ENCODE peak calls at places on chromosome 1, in eight cellular contexts. E is NCI-H1694 treated with DMSO at 0.1 percent for 48 hours; L is cardiac muscle cell; Z is stimulated activated naive B cell treated with anti-CD40 and anti-IgM and Interleukin-4, amounts not matched to agents 10 μg/mL and 1 μg/mL and 100 μg/mL, for 72 hours; T is amniotic stem cell; P is LoVo; B is GM20000; F is mucosa of descending colon. N is an unnamed sample.

GRCh38 chr1:211885746-211886522 is 55.4 kb upstream of the LPGAT1 start:
- DNase-seq in E (no peak), Z (no peak), F (no peak), P (no peak), B (no peak), T (no peak), L (no peak), N (no peak)

GRCh38 chr1:151832318-151832984 is 849 bp upstream of the RORC start:
- DNase-seq in B (no peak), T (no peak), F (peak), L (peak), P (no peak), Z (no peak), E (peak), N (no peak)

GRCh38 chr1:24566266-24566867 is 10.5 kb downstream of the NCMAP start:
- DNase-seq in P (no peak), L (peak), T (no peak), B (no peak), E (no peak), Z (no peak), F (no peak), N (no peak)

GRCh38 chr1:115142616-115143015 is 53.3 kb upstream of the TSPAN2 start:
- DNase-seq in P (no peak), E (no peak), B (no peak), F (no peak), Z (no peak), T (no peak), L (peak), N (no peak)

GRCh38 chr1:22457356-22457755 is 5.7 kb downstream of the ZBTB40 start:
- DNase-seq in F (no peak), Z (no peak), T (no peak), P (no peak), L (peak), B (no peak), E (peak), N (no peak)

GRCh38 chr1:9615316-9616063 is 26.8 kb downstream of the TMEM201 start:
- DNase-seq in T (no peak), F (peak), E (peak), B (peak), Z (peak), P (peak), L (peak), N (peak)

GRCh38 chr1:24769656-24770651 is 24.7 kb downstream of the CLIC4 start:
- DNase-seq in T (peak), B (peak), P (peak), E (no peak), Z (no peak), F (no peak), L (peak), N (peak)

GRCh38 chr1:215023151-215023832 is 59.2 kb upstream of the KCNK2 start:
- DNase-seq in L (peak), F (no peak), P (no peak), Z (no peak), E (no peak), B (no peak), T (no peak), N (no peak)

GRCh38 chr1:197356723-197357533 is 88.9 kb downstream of the CRB1 start:
- DNase-seq in F (peak), T (peak), L (peak), E (peak), B (peak), Z (no peak), P (peak), N (peak)